ENCODE peak calls at places on chromosome 9, in four cellular contexts. W, D, T and G are unnamed samples.

GRCh38 chr9:104091708-104092107 is 2.4 kb upstream of the SMC2 start:
- DNase-seq in W (peak), D (peak), T (peak), G (no peak)

GRCh38 chr9:36939655-36940578 is 94.2 kb downstream of the PAX5 start:
- DNase-seq in W (no peak), D (no peak), T (no peak), G (no peak)

GRCh38 chr9:131087354-131087893 is 8.9 kb upstream of the AIF1L start:
- DNase-seq in W (no peak), D (no peak), T (no peak), G (no peak)

GRCh38 chr9:83133316-83133715 is 70.4 kb upstream of the RASEF start:
- DNase-seq in W (no peak), D (no peak), T (no peak), G (no peak)

GRCh38 chr9:107733530-107733907 is 243.9 kb upstream of the KLF4 start:
- DNase-seq in W (no peak), D (no peak), T (no peak), G (no peak)

GRCh38 chr9:13485068-13485596 is 205.6 kb upstream of the MPDZ start:
- DNase-seq in W (peak), D (peak), T (no peak), G (no peak)

GRCh38 chr9:78298046-78298511 is 1.2 kb downstream of the PSAT1 start:
- DNase-seq in W (no peak), D (no peak), T (peak), G (peak)

GRCh38 chr9:127036437-127036836 is 86.0 kb downstream of the ANGPTL2 start:
- DNase-seq in W (no peak), D (no peak), T (no peak), G (no peak)

GRCh38 chr9:127489471-127490115 is 38.3 kb downstream of the LRSAM1 start:
- DNase-seq in W (no peak), D (no peak), T (no peak), G (no peak)

GRCh38 chr9:84387821-84388220 is 47.3 kb upstream of the SLC28A3 start:
- DNase-seq in W (no peak), D (no peak), T (no peak), G (no peak)

GRCh38 chr9:132023409-132024180 is 56.1 kb downstream of the MED27 start:
- DNase-seq in W (no peak), D (no peak), T (no peak), G (no peak)

GRCh38 chr9:36867672-36868471 is 166.2 kb downstream of the PAX5 start:
- DNase-seq in W (no peak), D (peak), T (peak), G (no peak)

GRCh38 chr9:96176901-96177718 is 124.9 kb downstream of the HSD17B3 start:
- DNase-seq in W (no peak), D (peak), T (no peak), G (no peak)

GRCh38 chr9:72661401-72662135 is 140.2 kb downstream of the TMC1 start:
- DNase-seq in W (peak), D (no peak), T (no peak), G (no peak)

GRCh38 chr9:136099547-136099946 is 4.5 kb upstream of the NACC2 start:
- DNase-seq in W (no peak), D (no peak), T (no peak), G (no peak)

GRCh38 chr9:8143677-8144076 is 344.1 kb upstream of the DMAC1 start:
- DNase-seq in W (no peak), D (no peak), T (no peak), G (no peak)

GRCh38 chr9:3124006-3124405 is 280.1 kb upstream of the PUM3 start:
- DNase-seq in W (no peak), D (no peak), T (no peak), G (no peak)

GRCh38 chr9:134546231-134546731 is 95.3 kb upstream of the COL5A1 start:
- DNase-seq in W (peak), D (no peak), T (no peak), G (no peak)

GRCh38 chr9:35277649-35278359 is 116.0 kb downstream of the UNC13B start:
- DNase-seq in W (peak), D (no peak), T (no peak), G (no peak)

GRCh38 chr9:98795295-98795955 is 930 bp downstream of the ANKS6 start:
- DNase-seq in W (no peak), D (no peak), T (no peak), G (no peak)

GRCh38 chr9:98798254-98798653 is 1.9 kb upstream of the ANKS6 start:
- DNase-seq in W (no peak), D (no peak), T (no peak), G (no peak)

GRCh38 chr9:98795970-98796363 is 388 bp downstream of the ANKS6 start:
- DNase-seq in W (no peak), D (no peak), T (no peak), G (no peak)

GRCh38 chr9:98797491-98797890 is 1.1 kb upstream of the ANKS6 start:
- DNase-seq in W (no peak), D (no peak), T (no peak), G (no peak)

DNA sequence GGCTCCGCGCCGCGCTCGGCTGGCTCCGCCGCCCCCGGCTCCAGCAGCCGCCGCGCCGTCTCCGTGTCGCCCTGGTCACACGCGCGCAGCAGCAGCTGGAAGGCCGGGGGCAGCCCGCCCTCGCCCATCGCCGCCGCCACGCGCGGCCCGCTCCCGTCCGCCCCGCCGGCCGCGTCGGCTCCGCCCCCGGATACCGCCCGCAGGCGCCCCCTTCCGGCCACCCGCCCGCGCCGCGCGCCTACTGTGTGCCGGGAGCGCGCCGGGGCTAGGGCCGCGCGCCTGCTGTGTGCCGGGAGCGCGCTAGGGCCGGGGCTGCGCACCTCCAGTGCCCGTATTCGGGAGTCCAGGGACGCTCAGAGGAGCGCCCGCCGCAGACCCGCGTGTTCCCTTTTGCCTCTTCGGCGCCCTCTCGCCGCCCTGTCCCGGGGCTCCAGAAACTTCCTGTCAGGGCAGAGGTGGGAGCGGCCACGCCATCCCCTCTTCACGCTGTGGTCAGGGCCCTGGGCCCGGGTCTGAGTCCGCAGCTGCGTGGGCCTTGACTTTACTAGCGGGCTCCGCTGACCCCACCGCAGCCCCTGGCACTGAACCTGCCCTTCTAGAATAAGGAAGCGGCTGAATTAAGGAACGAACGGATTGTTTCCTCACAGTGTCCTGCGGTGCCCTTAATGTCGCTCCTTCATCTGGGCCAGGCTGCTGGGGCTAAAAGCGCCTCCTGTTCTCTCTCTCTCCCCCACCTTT is at the start of gene ANKS6:
- DNase-seq in W (peak), D (peak), T (peak), G (peak)
- TF ChIP-seq MAZ in W (peak), D (no peak), T (peak), G (peak)

DNA sequence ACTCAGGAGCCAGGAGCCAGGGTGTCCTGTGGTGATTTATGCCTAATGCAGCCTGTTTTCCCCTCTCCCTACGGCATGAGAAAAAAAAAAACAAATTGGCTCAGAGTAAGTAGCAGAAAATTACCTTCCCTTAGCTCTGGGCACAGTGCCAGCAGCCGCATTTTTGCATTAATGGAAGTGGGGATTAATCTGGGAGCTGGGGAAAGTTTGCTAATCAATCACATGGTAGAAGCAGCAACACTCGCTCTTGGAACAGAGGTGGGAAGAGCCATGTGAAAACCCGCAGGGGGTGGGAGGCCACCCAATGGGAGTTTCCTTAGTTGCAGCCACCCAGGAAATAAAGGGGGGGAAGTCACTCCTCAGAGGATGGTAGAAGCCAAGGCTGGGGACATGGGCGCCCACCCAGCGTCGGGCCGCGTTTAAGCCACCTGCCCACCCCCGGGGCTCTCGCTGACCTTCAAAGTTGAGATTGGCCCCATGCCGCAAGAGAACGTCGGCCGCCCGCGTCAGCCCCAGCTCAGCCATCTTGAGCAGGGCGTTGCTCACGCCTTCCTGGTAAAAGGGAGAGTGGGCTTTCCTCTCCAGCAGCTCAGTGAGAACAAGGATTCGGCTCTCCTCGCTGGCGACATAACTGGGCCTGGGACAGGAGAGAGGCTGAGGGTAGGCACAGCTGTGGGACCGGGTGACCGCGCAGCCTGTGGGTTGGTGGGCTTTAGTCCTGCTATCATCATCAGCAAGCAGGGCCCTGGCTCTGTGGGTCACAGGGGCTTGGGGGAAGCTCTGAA is 1.7 kb downstream of the ASB6 start:
- DNase-seq in W (peak), D (no peak), T (no peak), G (no peak)
- TF ChIP-seq MAZ in W (no peak), D (no peak), T (no peak), G (no peak)

GRCh38 chr9:137516144-137516917 is 33.9 kb downstream of the PNPLA7 start:
- DNase-seq in W (no peak), D (no peak), T (no peak), G (no peak)
- TF ChIP-seq MAZ in W (no peak), D (no peak), T (no peak), G (no peak)

GRCh38 chr9:5957166-5957565 is 58.3 kb downstream of the RANBP6 start:
- DNase-seq in W (no peak), D (no peak), T (no peak), G (no peak)

GRCh38 chr9:5949103-5949699 is 58.5 kb downstream of the MLANA start:
- DNase-seq in W (peak), D (peak), T (no peak), G (no peak)

GRCh38 chr9:5958273-5958672 is 57.2 kb downstream of the RANBP6 start:
- DNase-seq in W (no peak), D (no peak), T (no peak), G (no peak)

GRCh38 chr9:5951686-5952211 is 61.1 kb downstream of the MLANA start:
- DNase-seq in W (peak), D (peak), T (no peak), G (no peak)

DNA sequence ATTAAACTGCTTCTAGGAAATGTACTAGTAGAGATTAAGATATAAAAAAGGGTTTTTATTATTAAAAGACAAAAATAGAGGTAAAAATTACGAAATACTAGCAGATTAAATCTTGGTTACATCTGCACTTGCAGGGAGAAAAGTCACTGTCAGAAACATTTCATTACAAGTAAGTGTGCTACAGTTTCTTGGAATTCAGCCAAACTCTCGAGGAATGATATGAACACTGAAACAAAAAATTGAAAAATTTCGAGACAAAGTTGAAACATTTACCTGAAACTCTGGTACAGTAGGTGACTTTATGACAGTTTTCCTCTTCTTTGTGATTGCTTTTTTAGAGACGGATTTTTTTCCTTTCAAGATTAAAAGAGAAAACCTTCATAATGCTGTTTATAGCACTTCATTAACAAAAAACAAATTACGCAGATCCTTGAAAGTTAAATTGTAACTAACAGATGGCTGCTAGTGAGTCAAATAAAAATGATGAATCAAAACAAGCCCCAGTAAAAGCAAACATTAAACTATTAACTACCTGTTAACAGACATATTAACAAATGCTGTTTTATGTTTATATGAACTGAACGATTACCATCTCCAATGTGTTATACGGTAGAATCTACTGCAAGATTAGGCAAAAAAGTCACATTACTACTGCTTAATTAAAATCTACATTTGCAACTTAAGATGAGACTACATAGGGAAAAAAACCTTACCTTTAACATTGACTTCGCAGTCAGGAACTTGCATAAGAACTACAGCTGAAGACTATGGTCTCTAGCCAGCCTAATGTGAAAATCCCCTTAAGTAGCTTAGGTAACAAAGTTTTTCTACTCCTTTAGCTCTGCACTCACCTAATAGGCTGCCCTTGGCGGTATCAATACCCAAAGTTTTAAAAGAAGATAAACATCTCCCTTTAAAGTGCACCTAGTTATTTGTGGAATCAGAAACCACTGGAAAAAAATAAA is 61.4 kb downstream of the RANBP6 start:
- DNase-seq in W (peak), D (peak), T (no peak), G (peak)
- TF ChIP-seq MAZ in W (no peak), D (no peak), T (no peak), G (no peak)

DNA sequence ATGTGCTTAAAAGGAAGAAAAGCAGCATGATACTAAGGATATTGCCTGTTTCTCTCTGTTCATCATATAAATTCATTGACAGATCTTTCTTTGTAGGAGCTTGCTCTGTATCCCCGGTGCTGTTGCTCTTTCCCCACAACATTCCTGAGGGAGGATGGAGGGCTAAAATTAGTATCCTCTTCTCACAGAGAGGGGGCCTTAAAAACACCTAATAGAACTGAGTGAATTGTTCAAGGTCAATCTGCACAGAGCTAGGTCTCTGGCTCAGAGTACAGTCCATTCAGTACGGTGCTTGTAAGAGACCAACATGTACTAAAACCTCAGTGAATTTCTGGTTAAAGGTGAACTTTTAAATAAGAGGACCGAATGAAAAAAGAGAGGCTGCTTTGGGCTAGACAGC is 88.7 kb downstream of the PALM2AKAP2 start:
- DNase-seq in W (no peak), D (no peak), T (no peak), G (no peak)
- TF ChIP-seq MAZ in W (no peak), D (no peak), T (no peak), G (no peak)

GRCh38 chr9:123823194-123823947 is 106.6 kb downstream of the DENND1A start:
- DNase-seq in W (no peak), D (no peak), T (no peak), G (peak)
- TF ChIP-seq MAZ in W (no peak), D (no peak), T (no peak), G (no peak)

DNA sequence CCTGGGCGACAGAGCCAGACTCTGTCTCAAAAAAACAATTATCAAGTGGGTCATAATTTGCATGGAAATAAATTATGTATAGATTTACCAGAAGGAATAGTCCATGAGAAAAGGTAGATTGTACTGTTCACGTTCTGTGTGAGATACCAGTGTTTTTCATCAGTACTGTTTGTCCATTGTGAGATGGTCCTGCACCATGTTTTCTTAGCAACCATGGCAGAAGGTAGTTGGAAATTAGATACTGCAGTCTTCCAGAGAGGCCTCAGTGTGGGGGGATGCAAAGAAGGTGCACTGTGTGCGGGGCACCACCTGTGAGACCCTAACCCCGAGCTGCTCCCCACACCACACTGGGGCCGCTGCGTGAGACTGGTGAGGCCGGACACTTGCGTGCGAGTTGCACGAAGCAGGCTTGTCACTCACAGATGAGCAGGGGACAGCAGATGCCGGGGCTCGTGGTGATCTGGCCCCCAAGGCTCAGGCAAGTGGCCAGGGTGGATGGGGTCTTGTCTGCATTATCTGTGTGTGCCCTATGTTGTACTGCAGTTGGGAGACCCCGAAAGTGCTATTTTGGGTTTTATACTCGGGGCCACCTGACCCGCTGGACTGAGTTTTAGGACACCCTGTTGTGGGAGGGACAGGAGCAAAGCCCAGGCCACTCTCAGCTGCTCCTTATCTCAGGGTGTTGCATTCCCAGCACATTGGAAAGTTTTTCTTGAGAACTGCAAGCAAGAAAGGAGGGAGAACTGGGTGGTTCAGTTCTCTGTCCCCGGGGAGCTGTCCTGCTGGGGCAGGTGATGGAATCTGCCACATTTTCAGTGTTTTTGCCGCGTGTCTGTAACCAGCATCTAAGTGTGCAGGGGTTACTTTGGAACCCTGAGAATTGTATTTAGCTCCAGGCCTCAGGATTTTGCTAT is 61.9 kb downstream of the EHMT1 start:
- DNase-seq in W (no peak), D (no peak), T (no peak), G (no peak)
- TF ChIP-seq MAZ in W (no peak), D (no peak), T (no peak), G (no peak)